ENCODE peak calls at places on chromosomes 7 and 10, in eight cellular contexts. S, K, I, C, X, F, J and G are unnamed samples.

GRCh38 chr10:77320852-77321496 is 316.6 kb downstream of the KCNMA1 start:
- DNase-seq in S (no peak), K (no peak), I (peak; percentile 70), C (peak; percentile 68), X (peak; percentile 48), F (no peak), J (no peak), G (no peak)

GRCh38 chr10:983951-984705 is 4.1 kb upstream of the GTPBP4 start:
- DNase-seq in S (no peak), K (no peak), I (no peak), C (peak; percentile 86), X (no peak), F (no peak), J (no peak), G (no peak)

GRCh38 chr10:68332259-68333057 is at the start of gene PBLD:
- DNase-seq in S (peak; percentile 64), K (peak; percentile 74), I (peak; percentile 87), C (peak; percentile 61), X (peak; percentile 77), F (peak; percentile 34), J (peak; percentile 15), G (peak; percentile 48)

GRCh38 chr7:100465299-100465698 is 1.2 kb upstream of the SPACDR start:
- DNase-seq in S (no peak), K (no peak), I (peak; percentile 29), C (no peak), X (no peak), F (no peak), J (no peak), G (no peak)

GRCh38 chr10:29465384-29465783 is 169.4 kb downstream of the SVIL start:
- DNase-seq in S (no peak), K (no peak), I (no peak), C (no peak), X (no peak), F (no peak), J (no peak), G (no peak)

GRCh38 chr10:11430421-11431275 is 180.8 kb downstream of the USP6NL start:
- DNase-seq in S (no peak), K (no peak), I (no peak), C (no peak), X (no peak), F (no peak), J (no peak), G (no peak)

GRCh38 chr7:47663841-47664240 is 81.9 kb upstream of the TNS3 start:
- DNase-seq in S (no peak), K (no peak), I (no peak), C (no peak), X (no peak), F (no peak), J (no peak), G (no peak)

GRCh38 chr10:115125505-115125904 is 32.3 kb downstream of the ATRNL1 start:
- DNase-seq in S (no peak), K (no peak), I (no peak), C (no peak), X (no peak), F (no peak), J (no peak), G (no peak)

GRCh38 chr10:15420858-15421257 is 49.8 kb upstream of the FAM171A1 start:
- DNase-seq in S (no peak), K (no peak), I (no peak), C (no peak), X (no peak), F (no peak), J (no peak), G (no peak)

GRCh38 chr10:98331888-98332287 is 63.9 kb upstream of the LOXL4 start:
- DNase-seq in S (no peak), K (no peak), I (no peak), C (no peak), X (peak; percentile 46), F (no peak), J (no peak), G (no peak)

GRCh38 chr7:36288501-36288900 is 101.2 kb upstream of the ANLN start:
- DNase-seq in S (no peak), K (no peak), I (no peak), C (no peak), X (no peak), F (no peak), J (no peak), G (no peak)

GRCh38 chr7:94941844-94942632 is 34.6 kb downstream of the PPP1R9A start:
- DNase-seq in S (no peak), K (no peak), I (no peak), C (no peak), X (no peak), F (no peak), J (no peak), G (no peak)

GRCh38 chr7:69664433-69664832 is 66.2 kb downstream of the AUTS2 start:
- DNase-seq in S (no peak), K (no peak), I (no peak), C (no peak), X (no peak), F (no peak), J (no peak), G (no peak)

GRCh38 chr7:55546826-55547225 is 25.5 kb downstream of the VOPP1 start:
- DNase-seq in S (no peak), K (no peak), I (peak; percentile 87), C (peak; percentile 72), X (peak; percentile 94), F (no peak), J (no peak), G (no peak)

GRCh38 chr10:4541292-4541691 is 284.7 kb upstream of the AKR1E2 start:
- DNase-seq in S (no peak), K (no peak), I (peak; percentile 97), C (peak; percentile 89), X (peak; percentile 97), F (no peak), J (no peak), G (no peak)

GRCh38 chr7:13829231-13829630 is 160.2 kb downstream of the ETV1 start:
- DNase-seq in S (no peak), K (no peak), I (peak; percentile 67), C (no peak), X (no peak), F (no peak), J (no peak), G (no peak)

GRCh38 chr7:158488225-158488889 is 99.3 kb downstream of the PTPRN2 start:
- DNase-seq in S (no peak), K (no peak), I (no peak), C (no peak), X (no peak), F (no peak), J (no peak), G (no peak)

GRCh38 chr7:128197586-128197985 is 43.5 kb upstream of the LEP start:
- DNase-seq in S (no peak), K (no peak), I (peak; percentile 21), C (no peak), X (peak; percentile 55), F (no peak), J (no peak), G (no peak)

GRCh38 chr7:47571355-47572100 is 10.4 kb downstream of the TNS3 start:
- DNase-seq in S (no peak), K (no peak), I (peak; percentile 94), C (peak; percentile 90), X (no peak), F (no peak), J (no peak), G (no peak)

GRCh38 chr7:142440219-142441073 is 182.6 kb upstream of the PRSS58 start:
- DNase-seq in S (no peak), K (no peak), I (peak; percentile 87), C (peak; percentile 78), X (peak; percentile 89), F (no peak), J (no peak), G (no peak)

GRCh38 chr10:121919666-121920065 is 8.2 kb downstream of the ATE1 start:
- DNase-seq in S (no peak), K (no peak), I (no peak), C (no peak), X (no peak), F (no peak), J (no peak), G (no peak)

GRCh38 chr7:44914992-44915607 is 29.8 kb upstream of the PURB start:
- DNase-seq in S (peak; percentile 38), K (no peak), I (no peak), C (no peak), X (no peak), F (peak; percentile 43), J (peak; percentile 25), G (no peak)

GRCh38 chr10:70561051-70561450 is 41.5 kb downstream of the PRF1 start:
- DNase-seq in S (no peak), K (no peak), I (no peak), C (no peak), X (no peak), F (no peak), J (no peak), G (no peak)

GRCh38 chr10:3107426-3107961 is 40.1 kb downstream of the PFKP start:
- DNase-seq in S (no peak), K (peak; percentile 82), I (peak; percentile 96), C (peak; percentile 98), X (peak; percentile 95), F (no peak), J (no peak), G (no peak)

GRCh38 chr7:26216044-26216443 is 14.5 kb downstream of the CBX3 start:
- DNase-seq in S (no peak), K (no peak), I (no peak), C (no peak), X (no peak), F (no peak), J (no peak), G (no peak)

GRCh38 chr10:27654284-27654683 is 91.3 kb downstream of the MKX start:
- DNase-seq in S (no peak), K (no peak), I (no peak), C (no peak), X (no peak), F (no peak), J (no peak), G (no peak)

GRCh38 chr7:20310963-20311742 is 19.5 kb upstream of the ITGB8 start:
- DNase-seq in S (no peak), K (no peak), I (peak; percentile 82), C (peak; percentile 70), X (peak; percentile 61), F (no peak), J (no peak), G (no peak)

GRCh38 chr10:23343591-23344225 is 889 bp downstream of the C10orf67 start:
- DNase-seq in S (peak; percentile 15), K (peak; percentile 33), I (no peak), C (peak; percentile 9), X (no peak), F (peak; percentile 48), J (peak; percentile 10), G (no peak)